ENCODE peak calls at places on chromosomes 13 and 19, in five cellular contexts. P, R, Q, G and O are unnamed samples.

GRCh38 chr13:50127017-50127725 is 111.9 kb downstream of the KCNRG start:
- DNase-seq in G (no peak), R (peak; percentile 50), Q (no peak), P (peak; percentile 41), O (no peak)

GRCh38 chr19:45049073-45049736 is 10.4 kb downstream of the CLASRP start:
- DNase-seq in Q (peak; percentile 71), P (peak; percentile 55), R (no peak), G (no peak), O (no peak)

GRCh38 chr13:41075034-41075433 is 13.7 kb downstream of the WBP4 start:
- DNase-seq in P (no peak), R (peak; percentile 49), Q (no peak), G (peak; percentile 50), O (no peak)

GRCh38 chr13:31322025-31322424 is 122.2 kb downstream of the B3GLCT start:
- DNase-seq in Q (peak; percentile 16), G (peak; percentile 59), R (peak; percentile 7), P (no peak), O (no peak)

GRCh38 chr13:43261018-43261417 is 237.6 kb downstream of the DNAJC15 start:
- DNase-seq in P (no peak), G (no peak), Q (no peak), R (peak; percentile 90), O (peak; percentile 62)

GRCh38 chr19:19280561-19280960 is 7.5 kb upstream of the TM6SF2 start:
- DNase-seq in R (peak; percentile 5), P (no peak), G (no peak), Q (no peak), O (peak; percentile 21)

GRCh38 chr19:18593367-18594095 is 4.9 kb downstream of the REX1BD start:
- DNase-seq in Q (no peak), R (no peak), G (no peak), P (no peak), O (no peak)

GRCh38 chr13:85995788-85996418 is 196.7 kb upstream of the SLITRK6 start:
- DNase-seq in R (no peak), G (no peak), P (no peak), Q (no peak), O (no peak)

GRCh38 chr19:49428547-49429451 is 3.6 kb downstream of the GFY start:
- DNase-seq in G (no peak), Q (no peak), R (no peak), P (no peak), O (no peak)

GRCh38 chr13:105445793-105446192 is 1089.7 kb downstream of the EFNB2 start:
- DNase-seq in Q (no peak), R (peak; percentile 11), G (no peak), P (no peak), O (no peak)

GRCh38 chr13:87042946-87043345 is 628.2 kb upstream of the SLITRK5 start:
- DNase-seq in Q (no peak), R (peak; percentile 51), G (no peak), P (no peak), O (no peak)

GRCh38 chr19:36973021-36973843 is 57.1 kb downstream of the ZNF568 start:
- DNase-seq in G (peak; percentile 91), P (peak; percentile 91), R (peak; percentile 50), Q (peak; percentile 85), O (peak; percentile 38)

GRCh38 chr13:87680298-87680697 is 9.1 kb downstream of the SLITRK5 start:
- DNase-seq in P (no peak), G (peak; percentile 20), Q (no peak), R (no peak), O (no peak)

GRCh38 chr13:48086272-48086671 is 8.6 kb downstream of the MED4 start:
- DNase-seq in G (no peak), Q (no peak), R (no peak), P (no peak), O (no peak)

GRCh38 chr19:48873476-48874308 is 1.5 kb downstream of the PPP1R15A start:
- DNase-seq in Q (no peak), R (no peak), G (peak; percentile 24), P (peak; percentile 35), O (no peak)

GRCh38 chr13:110230661-110231347 is 76.2 kb downstream of the COL4A1 start:
- DNase-seq in P (no peak), Q (no peak), G (no peak), R (no peak), O (no peak)

GRCh38 chr19:8826371-8826770 is 5.7 kb downstream of the ZNF558 start:
- DNase-seq in G (no peak), P (no peak), R (no peak), Q (no peak), O (no peak)

GRCh38 chr13:99067160-99067985 is 89.5 kb upstream of the DOCK9 start:
- DNase-seq in R (peak; percentile 85), G (no peak), P (no peak), Q (no peak), O (peak; percentile 83)

GRCh38 chr13:114099191-114099590 is 33.2 kb downstream of the RASA3 start:
- DNase-seq in G (peak; percentile 89), Q (peak; percentile 74), P (no peak), R (peak; percentile 93), O (peak; percentile 74)

DNA sequence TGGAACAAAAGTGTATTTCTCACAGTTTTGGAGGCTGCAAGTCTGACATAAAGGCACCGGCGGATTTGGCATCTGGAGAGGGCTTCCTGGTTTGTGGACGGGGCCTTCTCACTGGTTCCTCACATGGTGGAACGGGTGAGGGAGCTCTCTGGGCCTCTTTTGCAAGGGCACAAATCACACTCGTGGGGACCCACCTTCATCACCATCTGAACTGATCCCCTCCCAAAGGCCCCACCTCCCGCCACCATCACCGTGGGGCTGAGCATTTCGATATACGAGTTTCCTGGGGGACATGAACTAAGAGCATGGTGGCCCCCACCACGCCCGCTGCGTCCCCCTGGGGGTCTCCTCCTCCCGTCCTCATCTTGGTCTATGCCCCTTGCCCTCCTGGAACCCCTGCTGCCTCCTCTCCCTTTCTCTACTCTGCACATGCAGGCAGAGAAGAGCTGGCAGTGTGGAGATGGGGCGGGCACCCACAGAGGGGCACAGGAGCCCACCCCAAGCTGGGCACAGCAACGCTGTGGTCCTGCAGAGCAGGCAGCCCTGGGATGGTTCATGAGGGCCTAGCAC is 20.8 kb upstream of the SPACA7 start:
- DNase-seq in P (no peak), R (no peak), G (no peak), Q (no peak), O (no peak)
- H3K27me3 ChIP-seq in P (no peaks in the 10 kb centered on the region), R (no peaks in the 10 kb centered on the region), G (peaks cover 66% of the 10 kb centered on the region), Q (no peaks in the 10 kb centered on the region), O (no peaks in the 10 kb centered on the region)

DNA sequence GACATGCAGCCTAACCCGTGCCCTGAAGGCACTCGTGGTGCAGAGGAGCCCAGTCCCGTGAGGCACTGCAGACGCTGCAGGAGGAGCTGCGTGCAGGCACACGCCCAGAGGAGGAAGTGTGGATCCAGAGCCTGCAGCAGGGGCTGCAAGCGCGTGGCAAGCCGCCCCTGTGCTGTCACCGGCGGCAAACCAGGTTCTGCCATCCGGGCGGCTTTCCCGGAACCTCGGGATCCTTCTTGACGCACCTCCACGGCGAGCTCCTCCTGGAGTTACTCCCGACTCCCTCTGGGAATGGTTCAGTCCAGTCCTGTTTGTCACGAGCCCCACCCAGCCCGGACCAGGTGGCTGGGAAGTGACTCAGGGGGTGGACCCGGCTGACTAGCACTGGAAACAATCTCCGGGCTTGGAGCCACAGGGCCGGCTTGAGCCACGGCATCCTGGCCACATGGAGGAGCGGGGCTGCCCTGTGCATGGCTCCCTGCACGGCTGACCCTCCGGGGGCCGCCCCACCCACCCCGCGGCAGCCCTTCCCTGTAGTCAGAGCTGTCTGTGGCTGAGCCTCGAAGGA is 10.2 kb downstream of the DPP9 start:
- DNase-seq in Q (peak; percentile 68), G (no peak), R (peak; percentile 97), P (peak; percentile 46), O (peak; percentile 88)
- H3K4me3 ChIP-seq in Q (no peak overlapping the region), G (no peak overlapping the region), R (no peak overlapping the region), P (no peak overlapping the region), O (no peak overlapping the region)

GRCh38 chr19:13069415-13070369 is 33.0 kb downstream of the LYL1 start:
- DNase-seq in Q (no peak), R (no peak), P (no peak), G (no peak), O (no peak)
- TF ChIP-seq CTCF in Q (no peak), R (no peak), P (no peak), G (no peak), O (no peak)

GRCh38 chr19:1752009-1752756 is 1.1 kb upstream of the ONECUT3 start:
- DNase-seq in P (no peak), R (no peak), Q (no peak), G (no peak), O (no peak)
- H3K27me3 ChIP-seq in P (peaks cover 13% of the 10 kb centered on the region), R (peaks cover 83% of the 10 kb centered on the region), Q (peaks cover 65% of the 10 kb centered on the region), G (peaks cover 97% of the 10 kb centered on the region), O (peaks cover 83% of the 10 kb centered on the region)

GRCh38 chr13:63044617-63045016 is 1629.0 kb upstream of the PCDH20 start:
- DNase-seq in Q (no peak), P (no peak), G (no peak), R (no peak), O (no peak)
- H3K4me3 ChIP-seq in Q (no peak overlapping the region), P (no peak overlapping the region), G (no peak overlapping the region), R (no peak overlapping the region), O (no peak overlapping the region)

GRCh38 chr13:79660361-79660760 is 179.4 kb downstream of the NDFIP2 start:
- DNase-seq in Q (no peak), P (no peak), G (no peak), R (no peak), O (no peak)

GRCh38 chr13:79663977-79664636 is 183.2 kb downstream of the NDFIP2 start:
- DNase-seq in R (no peak), Q (no peak), G (no peak), P (no peak), O (no peak)

GRCh38 chr13:79663420-79663819 is 182.5 kb downstream of the NDFIP2 start:
- DNase-seq in Q (no peak), R (no peak), P (no peak), G (no peak), O (no peak)

GRCh38 chr13:79659161-79659560 is 178.2 kb downstream of the NDFIP2 start:
- DNase-seq in R (no peak), Q (no peak), G (peak; percentile 85), P (no peak), O (no peak)

DNA sequence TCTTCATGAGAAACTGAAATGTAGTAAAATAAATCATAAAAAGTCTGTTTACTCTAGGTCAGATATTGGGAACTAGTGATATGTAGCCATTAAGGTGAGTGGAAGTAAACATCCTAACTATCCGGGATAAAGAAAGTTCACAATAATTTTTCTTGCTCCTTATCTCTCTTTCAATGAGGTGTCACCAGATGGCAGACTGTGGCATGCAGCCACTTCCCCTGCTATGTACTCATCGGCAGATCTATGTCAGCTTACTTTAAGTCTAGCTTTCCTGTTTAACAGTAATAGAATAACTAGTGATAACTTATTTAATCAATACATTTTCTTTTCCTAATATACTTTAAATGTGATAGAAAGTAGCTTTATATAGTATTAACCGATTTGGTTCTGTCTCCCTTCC is 181.9 kb downstream of the NDFIP2 start:
- DNase-seq in R (no peak), P (no peak), Q (no peak), G (peak; percentile 43), O (no peak)
- TF ChIP-seq CTCF in R (no peak), P (no peak), Q (no peak), G (peak; percentile 23), O (no peak)

GRCh38 chr13:108326318-108326717 is 56.8 kb downstream of the TNFSF13B start:
- DNase-seq in P (no peak), R (no peak), G (no peak), Q (no peak), O (no peak)
- H3K27me3 ChIP-seq in P (no peaks in the 10 kb centered on the region), R (peaks cover 17% of the 10 kb centered on the region), G (peaks cover 72% of the 10 kb centered on the region), Q (no peaks in the 10 kb centered on the region), O (no peaks in the 10 kb centered on the region)

GRCh38 chr19:28635962-28636629 is 576.9 kb downstream of the UQCRFS1 start:
- DNase-seq in R (no peak), G (no peak), P (no peak), Q (no peak), O (no peak)
- H3K4me3 ChIP-seq in R (no peak overlapping the region), G (no peak overlapping the region), P (no peak overlapping the region), Q (no peak overlapping the region), O (no peak overlapping the region)